ENCODE peak calls at places on chromosomes 12 and 14, in five cellular contexts. C is RWPE2, L is right cardiac atrium, V is sigmoid colon, M is stomach. T is an unnamed sample.
A peak's percentile ranks its signal among the peaks of the same experiment; 100 is the strongest.

GRCh38 chr12:2374092-2374740 is 321.4 kb downstream of the CACNA1C start:
- DNase-seq in M (no peak), L (no peak), V (peak; percentile 64), C (no peak), T (no peak)

GRCh38 chr12:25458047-25458552 is 95.0 kb downstream of the LMNTD1 start:
- DNase-seq in M (no peak), L (peak; percentile 20), C (peak; percentile 33), V (no peak), T (no peak)

GRCh38 chr12:89390802-89391673 is 38.7 kb upstream of the DUSP6 start:
- DNase-seq in M (no peak), L (no peak), C (no peak), V (no peak), T (no peak)

GRCh38 chr14:62002636-62003035 is 240.4 kb downstream of the SNAPC1 start:
- DNase-seq in L (no peak), C (no peak), M (no peak), V (no peak), T (no peak)

GRCh38 chr12:6943387-6943718 is 263 bp upstream of the RNU7-1 start:
- DNase-seq in L (peak; percentile 79), M (peak; percentile 86), V (peak; percentile 96), C (no peak), T (peak; percentile 91)

GRCh38 chr14:24211311-24211710 is 2.0 kb downstream of the CHMP4A start:
- DNase-seq in M (no peak), L (no peak), C (no peak), V (peak; percentile 47), T (no peak)

GRCh38 chr12:132393245-132393795 is 63.9 kb upstream of the GALNT9 start:
- DNase-seq in L (peak; percentile 7), V (peak; percentile 48), C (peak; percentile 51), M (no peak), T (no peak)

GRCh38 chr12:120292661-120293531 is at the start of gene RNU4-1:
- DNase-seq in C (peak; percentile 77), L (peak; percentile 60), V (peak; percentile 88), M (peak; percentile 78), T (peak; percentile 91)

GRCh38 chr14:28603606-28604005 is 163.0 kb upstream of the FOXG1 start:
- DNase-seq in C (no peak), M (no peak), L (no peak), V (no peak), T (no peak)

GRCh38 chr12:113914176-113914575 is 51.9 kb downstream of the RBM19 start:
- DNase-seq in L (no peak), C (no peak), V (no peak), M (no peak), T (no peak)

GRCh38 chr12:69897744-69898143 is 72.7 kb downstream of the MYRFL start:
- DNase-seq in L (peak; percentile 44), C (no peak), M (no peak), V (no peak), T (no peak)

GRCh38 chr12:122871851-122872785 is 23.8 kb downstream of the VPS37B start:
- DNase-seq in M (peak; percentile 70), L (peak; percentile 66), V (peak; percentile 76), C (no peak), T (peak; percentile 40)

GRCh38 chr12:63782466-63782865 is 2.8 kb downstream of the RXYLT1 start:
- DNase-seq in M (no peak), C (no peak), V (no peak), L (no peak), T (no peak)

GRCh38 chr14:58808828-58809227 is 171.1 kb downstream of the DACT1 start:
- DNase-seq in L (no peak), V (no peak), M (peak; percentile 38), C (no peak), T (no peak)

GRCh38 chr14:94775875-94776217 is 5.9 kb upstream of the GSC start:
- DNase-seq in V (no peak), L (no peak), C (no peak), M (no peak), T (no peak)

GRCh38 chr14:75340921-75341320 is 62.3 kb downstream of the FOS start:
- DNase-seq in V (peak; percentile 92), M (peak; percentile 67), L (peak; percentile 94), C (no peak), T (no peak)

GRCh38 chr12:41277019-41277770 is 89.1 kb downstream of the PDZRN4 start:
- DNase-seq in C (no peak), V (no peak), M (no peak), L (no peak), T (peak; percentile 16)

GRCh38 chr14:49770212-49770817 is 2.4 kb downstream of the KLHDC2 start:
- DNase-seq in C (no peak), V (no peak), M (peak; percentile 63), L (no peak), T (no peak)

GRCh38 chr12:92844147-92844763 is 84.8 kb downstream of the EEA1 start:
- DNase-seq in V (no peak), C (no peak), M (no peak), L (no peak), T (no peak)

GRCh38 chr12:110739894-110740293 is 2.8 kb downstream of the PPP1CC start:
- DNase-seq in M (no peak), V (no peak), C (no peak), L (no peak), T (no peak)

GRCh38 chr12:110733857-110734373 is 8.8 kb downstream of the PPP1CC start:
- DNase-seq in M (no peak), C (no peak), L (no peak), V (no peak), T (no peak)

GRCh38 chr12:110739488-110739887 is 3.2 kb downstream of the PPP1CC start:
- DNase-seq in L (no peak), M (no peak), V (no peak), C (no peak), T (no peak)

GRCh38 chr12:110741371-110741770 is 1.3 kb downstream of the PPP1CC start:
- DNase-seq in V (no peak), C (no peak), L (no peak), M (no peak), T (peak; percentile 39)

GRCh38 chr12:110737532-110737931 is 5.2 kb downstream of the PPP1CC start:
- DNase-seq in L (no peak), C (no peak), V (no peak), M (no peak), T (no peak)
- H3K4me3 ChIP-seq in L (no peak overlapping the region), C (no peak overlapping the region), V (no peak overlapping the region), M (no peak overlapping the region), T (peak overlapping the region; percentile 33)

GRCh38 chr14:102509744-102510615 is at the start of gene ANKRD9:
- DNase-seq in C (peak; percentile 96), L (peak; percentile 96), M (peak; percentile 97), V (peak; percentile 98), T (peak; percentile 79)

GRCh38 chr14:102508774-102509743 is 517 bp downstream of the ANKRD9 start:
- DNase-seq in M (peak; percentile 69), V (peak; percentile 91), C (peak; percentile 66), L (peak; percentile 84), T (peak; percentile 42)

GRCh38 chr14:102511538-102511937 is 2.0 kb upstream of the ANKRD9 start:
- DNase-seq in V (no peak), M (no peak), L (no peak), C (no peak), T (no peak)

GRCh38 chr14:102512713-102513373 is 3.3 kb upstream of the ANKRD9 start:
- DNase-seq in V (no peak), M (no peak), C (peak; percentile 68), L (no peak), T (no peak)

DNA sequence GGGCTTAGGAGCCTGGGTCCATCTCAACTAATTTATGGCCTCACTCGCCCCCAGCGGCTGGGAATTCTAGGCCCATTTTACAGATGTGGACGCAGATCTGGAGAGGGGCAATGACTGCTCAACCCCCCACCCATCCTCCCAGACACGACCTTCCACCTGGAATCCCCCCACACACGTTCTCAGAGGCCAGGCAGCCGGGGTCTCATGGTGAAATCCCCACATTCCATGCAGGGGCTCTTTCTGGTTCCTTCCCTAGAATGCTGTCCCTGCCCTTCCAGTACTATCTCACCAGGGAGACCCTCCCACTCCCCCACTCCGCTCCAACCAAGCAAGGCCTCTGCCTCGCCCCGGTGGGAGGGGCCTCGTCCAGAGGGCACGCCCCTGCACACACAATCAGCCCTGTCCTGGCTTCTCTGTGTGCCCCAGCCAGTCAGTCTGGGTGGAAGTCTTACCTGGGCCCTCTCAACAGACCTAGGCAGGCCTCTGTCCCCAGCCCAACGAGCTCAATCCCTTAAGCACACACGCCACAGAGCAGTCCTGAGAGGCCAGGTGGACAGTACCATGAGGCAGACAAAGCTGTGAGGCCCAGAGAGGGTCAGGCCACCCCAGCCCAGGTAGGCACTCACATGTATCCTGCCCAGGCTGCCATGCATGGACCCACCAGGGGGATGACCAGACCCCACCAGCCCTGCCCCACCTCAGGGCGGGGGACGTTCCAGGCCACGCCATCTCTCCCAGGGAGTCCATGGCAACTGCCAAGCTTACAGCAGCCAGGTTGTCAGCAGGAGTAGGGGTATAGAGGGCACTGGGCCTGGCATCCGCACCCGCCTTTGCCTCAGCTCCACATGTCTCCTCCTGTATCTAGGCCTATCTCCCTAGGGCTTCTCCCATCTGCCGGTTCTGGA is 1.3 kb upstream of the ANKRD9 start:
- DNase-seq in V (peak; percentile 64), M (peak; percentile 76), L (no peak), C (peak; percentile 71), T (no peak)
- H3K4me3 ChIP-seq in V (peak overlapping the region; percentile 58), M (peak overlapping the region; percentile 70), L (no peak overlapping the region), C (no peak overlapping the region), T (peak overlapping the region; percentile 57)

DNA sequence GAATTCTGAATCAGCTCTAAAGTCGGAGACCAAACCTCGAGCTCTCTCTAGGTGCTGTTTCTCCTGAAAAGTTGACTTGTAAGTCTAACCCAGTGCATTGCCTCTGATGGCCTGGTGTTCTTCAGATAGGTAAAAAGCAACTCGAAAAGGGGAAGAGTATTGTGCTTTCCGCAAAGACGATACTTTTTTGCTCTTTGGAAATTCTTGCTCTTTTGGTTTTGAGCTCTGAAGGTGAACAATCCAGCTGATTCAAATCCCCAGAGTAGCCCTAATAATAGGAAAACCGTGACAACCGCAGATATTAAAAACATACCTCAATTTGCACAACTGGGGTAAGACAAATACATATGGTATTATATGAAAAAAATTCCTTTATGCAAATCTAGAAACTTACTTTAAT is 447.4 kb downstream of the RAD51B start:
- DNase-seq in M (no peak), C (no peak), L (no peak), V (no peak), T (no peak)
- H3K4me3 ChIP-seq in M (no peak overlapping the region), C (no peak overlapping the region), L (no peak overlapping the region), V (no peak overlapping the region), T (no peak overlapping the region)

GRCh38 chr14:29925106-29925722 is 2.4 kb downstream of the PRKD1 start:
- DNase-seq in V (no peak), C (no peak), M (no peak), L (no peak), T (no peak)

GRCh38 chr14:29926228-29926627 is 1.4 kb downstream of the PRKD1 start:
- DNase-seq in V (no peak), C (no peak), M (no peak), L (no peak), T (no peak)

GRCh38 chr14:29927596-29928341 is at the start of gene PRKD1:
- DNase-seq in L (peak; percentile 76), M (peak; percentile 65), V (peak; percentile 78), C (peak; percentile 60), T (no peak)

GRCh38 chr14:29926701-29927595 is 699 bp downstream of the PRKD1 start:
- DNase-seq in L (peak; percentile 58), M (peak; percentile 67), V (peak; percentile 80), C (peak; percentile 66), T (no peak)

DNA sequence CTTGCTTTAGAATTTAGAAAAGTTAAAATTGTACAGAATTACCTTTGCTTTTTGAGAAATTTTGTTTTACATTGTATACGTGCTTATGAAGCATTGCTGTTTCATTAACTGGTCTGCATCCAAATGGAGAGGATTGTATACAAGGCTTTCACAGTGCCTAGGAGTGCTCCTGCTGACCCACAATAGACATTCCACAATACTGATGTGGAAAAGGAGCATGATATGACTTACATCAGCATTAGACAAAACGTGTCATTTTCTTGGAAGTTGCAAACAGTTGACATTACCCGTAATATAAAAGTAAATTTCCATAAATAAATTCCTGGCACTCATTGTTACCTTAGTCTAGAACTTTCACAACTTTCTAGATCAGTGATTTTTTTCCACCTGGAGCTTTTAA is 1.9 kb downstream of the PRKD1 start:
- DNase-seq in V (no peak), L (no peak), C (no peak), M (no peak), T (no peak)
- H3K4me3 ChIP-seq in V (peak overlapping the region; percentile 67), L (peak overlapping the region; percentile 96), C (no peak overlapping the region), M (no peak overlapping the region), T (no peak overlapping the region)

T was measured in CD4-positive, alpha-beta memory T cell.